ENCODE peak calls at places on chromosomes 2 and 18, in four cellular contexts. M is neural progenitor cell, F is GM23248, Y is neuronal stem cell. H is an unnamed sample.
A peak's percentile ranks its signal among the peaks of the same experiment; 100 is the strongest.

GRCh38 chr2:38737925-38738324 is 13.2 kb downstream of the SRSF7 start:
- DNase-seq in Y (no peak), M (no peak), F (no peak), H (no peak)

GRCh38 chr18:9808530-9809241 is 77.1 kb upstream of the TXNDC2 start:
- DNase-seq in M (peak; percentile 53), F (peak; percentile 43), Y (peak; percentile 62), H (peak; percentile 57)

GRCh38 chr2:37585295-37585908 is 86.0 kb downstream of the CDC42EP3 start:
- DNase-seq in F (no peak), Y (no peak), M (no peak), H (no peak)

GRCh38 chr2:6896930-6897759 is 19.6 kb downstream of the RSAD2 start:
- DNase-seq in F (peak; percentile 59), M (no peak), Y (no peak), H (peak; percentile 80)

GRCh38 chr2:37871453-37872191 is 53.5 kb upstream of the RMDN2 start:
- DNase-seq in M (no peak), Y (no peak), F (peak; percentile 97), H (peak; percentile 60)

GRCh38 chr2:44937688-44938240 is 3.7 kb upstream of the SIX3 start:
- DNase-seq in Y (peak; percentile 86), M (peak; percentile 92), F (peak; percentile 31), H (no peak)

GRCh38 chr2:31271851-31272267 is 37.9 kb downstream of the EHD3 start:
- DNase-seq in Y (no peak), F (peak; percentile 72), M (no peak), H (peak; percentile 10)

GRCh38 chr2:134839649-134840048 is 1.2 kb downstream of the ACMSD start:
- DNase-seq in Y (no peak), M (no peak), F (no peak), H (no peak)

GRCh38 chr2:69762513-69763494 is 20.9 kb downstream of the ANXA4 start:
- DNase-seq in Y (no peak), M (no peak), F (peak; percentile 78), H (no peak)

GRCh38 chr2:85259101-85259590 is 68.6 kb downstream of the TGOLN2 start:
- DNase-seq in Y (peak; percentile 56), M (peak; percentile 87), F (peak; percentile 56), H (peak; percentile 93)

GRCh38 chr2:30566675-30567074 is 119.6 kb downstream of the LCLAT1 start:
- DNase-seq in F (peak; percentile 34), M (no peak), Y (no peak), H (no peak)

GRCh38 chr18:33116376-33116775 is 324.1 kb downstream of the CCDC178 start:
- DNase-seq in F (no peak), Y (no peak), M (no peak), H (no peak)

GRCh38 chr2:68767031-68767961 is 32.7 kb downstream of the ARHGAP25 start:
- DNase-seq in M (no peak), F (no peak), Y (no peak), H (no peak)

GRCh38 chr2:10019174-10019971 is 24.0 kb upstream of the KLF11 start:
- DNase-seq in Y (no peak), F (peak; percentile 58), M (no peak), H (peak; percentile 74)

GRCh38 chr2:67649331-67650071 is 252.4 kb downstream of the ETAA1 start:
- DNase-seq in M (no peak), F (peak; percentile 64), Y (no peak), H (peak; percentile 76)

GRCh38 chr2:104163611-104164157 is 690.2 kb upstream of the POU3F3 start:
- DNase-seq in M (no peak), F (no peak), Y (no peak), H (no peak)

GRCh38 chr2:152062130-152063091 is 36.4 kb downstream of the CACNB4 start:
- DNase-seq in Y (no peak), M (no peak), F (peak; percentile 92), H (peak; percentile 53)

GRCh38 chr2:27312152-27312551 is 3.9 kb upstream of the UCN start:
- DNase-seq in Y (no peak), M (no peak), F (no peak), H (no peak)

GRCh38 chr18:49340446-49340845 is 120.0 kb downstream of the DYM start:
- DNase-seq in M (no peak), F (peak; percentile 82), Y (no peak), H (peak; percentile 17)

DNA sequence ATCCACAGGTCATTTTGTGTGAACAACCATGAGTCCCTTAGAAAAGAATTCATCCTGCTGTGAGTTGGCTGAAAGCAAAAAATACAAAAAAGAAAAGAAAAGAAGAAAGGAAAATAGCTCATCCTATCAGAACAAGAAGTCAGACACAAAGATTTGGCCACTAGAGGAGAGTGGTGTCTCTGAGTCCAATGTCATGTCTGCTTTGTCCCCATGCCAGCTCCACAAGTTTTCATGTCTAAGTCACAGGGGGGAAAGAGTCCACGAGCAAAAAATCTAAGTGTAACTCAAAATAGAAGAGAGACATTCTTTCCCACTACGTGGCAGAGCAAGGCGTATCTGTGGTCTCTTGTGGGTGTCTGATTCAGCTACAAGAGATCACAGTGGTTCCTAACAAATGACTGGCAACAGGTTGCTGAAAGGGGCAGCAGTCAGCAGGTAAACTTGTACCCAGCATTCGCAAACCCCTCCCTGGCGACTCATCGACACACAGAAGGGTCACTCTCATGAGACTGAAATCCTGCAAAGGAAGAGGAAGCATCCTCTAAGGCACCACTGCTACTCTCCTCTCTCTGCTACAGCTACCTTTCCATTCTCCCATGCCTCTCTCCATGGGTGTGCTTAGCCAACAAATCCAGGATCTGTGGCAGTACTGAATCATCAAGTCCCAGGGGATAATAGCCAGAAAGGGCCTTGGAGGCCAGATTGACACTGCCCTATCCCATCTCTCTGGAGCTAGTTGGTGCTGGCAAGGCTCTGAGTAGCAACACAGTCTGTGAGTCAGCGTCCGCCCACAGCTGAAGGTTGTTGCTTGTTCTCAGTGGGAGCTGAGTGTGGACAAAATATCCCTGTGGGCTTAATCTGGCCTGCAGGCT is 123.0 kb upstream of the SLC39A10 start:
- DNase-seq in F (peak; percentile 99), Y (no peak), M (no peak), H (peak; percentile 88)
- H3K4me3 ChIP-seq in F (peak overlapping the region; percentile 79), Y (no peak overlapping the region), M (no peak overlapping the region), H (peak overlapping the region; percentile 51)

DNA sequence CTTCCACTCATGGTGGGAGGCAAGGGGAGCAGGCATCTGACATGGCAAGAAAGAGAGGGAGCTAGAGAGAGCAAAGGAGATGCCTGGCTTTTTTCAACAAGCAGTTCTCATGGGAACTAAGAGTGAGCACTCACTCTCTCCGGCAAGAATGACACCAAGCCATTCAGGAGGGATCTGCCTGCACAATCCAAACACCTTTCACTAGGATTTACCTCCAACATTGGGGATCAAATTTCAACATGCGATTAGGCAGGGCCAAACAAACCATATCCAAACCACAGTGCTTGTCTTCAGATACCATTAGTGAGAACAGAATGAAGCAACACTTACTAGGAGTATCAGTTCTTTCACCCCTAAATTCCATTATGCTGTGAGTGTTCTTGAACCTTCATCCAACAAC is 77.3 kb downstream of the FIGN start:
- DNase-seq in Y (no peak), F (no peak), M (peak; percentile 39), H (no peak)
- H3K9ac ChIP-seq in Y (no peak overlapping the region), F (no peak overlapping the region), M (no peak overlapping the region), H (no peak overlapping the region)

GRCh38 chr2:127721978-127722355 is 20.7 kb downstream of the SFT2D3 start:
- DNase-seq in Y (no peak), F (peak; percentile 35), M (no peak), H (no peak)
- H3K36me3 ChIP-seq in Y (peaks cover 81% of the 10 kb centered on the region), F (peaks cover 15% of the 10 kb centered on the region), M (no peaks in the 10 kb centered on the region), H (peaks cover 70% of the 10 kb centered on the region)

GRCh38 chr2:232937278-232937906 is 67.3 kb downstream of the SNORC start:
- DNase-seq in Y (no peak), F (peak; percentile 78), M (no peak), H (peak; percentile 32)
- H3K4me3 ChIP-seq in Y (no peak overlapping the region), F (no peak overlapping the region), M (no peak overlapping the region), H (no peak overlapping the region)

DNA sequence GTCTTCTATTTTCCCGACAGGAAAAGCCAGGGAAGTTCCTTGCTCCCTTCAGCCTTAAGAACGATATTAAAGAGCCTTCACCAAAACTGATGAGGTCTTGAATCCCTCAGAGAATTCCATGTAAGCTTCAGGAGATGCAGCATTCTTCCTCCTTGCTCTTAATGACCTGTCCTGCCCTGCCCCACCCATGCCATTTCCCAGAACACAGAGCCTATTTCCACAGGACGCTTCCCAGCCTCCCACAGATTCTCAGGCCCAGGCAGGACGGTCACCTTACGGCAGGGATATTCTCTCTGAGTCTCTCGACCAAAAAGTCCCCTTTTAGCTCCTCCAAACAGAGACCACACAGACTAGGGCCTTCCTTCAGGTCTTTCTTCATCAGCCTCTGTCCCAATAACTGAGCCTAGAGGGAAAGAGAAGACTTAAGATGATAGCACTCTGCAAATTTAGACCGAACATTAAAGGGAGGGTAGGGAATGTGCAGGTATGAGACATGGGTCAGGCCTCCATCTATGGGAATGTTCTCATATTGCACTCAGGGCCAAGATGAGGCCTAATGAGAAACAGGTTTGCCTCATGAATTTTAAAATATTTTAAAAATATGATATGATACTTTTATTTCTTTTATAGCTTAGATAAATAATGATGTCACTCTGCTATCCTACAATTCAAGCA is 62.1 kb downstream of the COBLL1 start:
- DNase-seq in F (no peak), M (no peak), Y (no peak), H (no peak)
- H3K9ac ChIP-seq in F (no peak overlapping the region), M (no peak overlapping the region), Y (no peak overlapping the region), H (no peak overlapping the region)

H was measured in adipocyte.